ENCODE peak calls at places on chromosome 17, in eight cellular contexts. One of them, this sample, is unnamed.

GRCh38 chr17:77476498-77476897 is 335.7 kb downstream of the SEC14L1 start:
- DNase-seq in stimulated activated CD4-positive, alpha-beta T cell treated with anti-CD3 and anti-CD28 coated beads, Interleukin-2, amount 100 ng/mL, for 24 hours: no peak
- DNase-seq in uterus: no peak
- DNase-seq in HEK293T: no peak
- DNase-seq in thoracic aorta: no peak
- DNase-seq in LHCN-M2: no peak
- DNase-seq in NCI-H187 treated with DMSO at 0.1 percent for 48 hours: no peak
- DNase-seq in NCI-H1417: no peak
- DNase-seq in this sample: no peak

GRCh38 chr17:80720624-80721577 is 176.3 kb downstream of the RPTOR start:
- DNase-seq in NCI-H187 treated with DMSO at 0.1 percent for 48 hours: no peak
- DNase-seq in NCI-H1417: peak
- DNase-seq in uterus: no peak
- DNase-seq in thoracic aorta: no peak
- DNase-seq in stimulated activated CD4-positive, alpha-beta T cell treated with anti-CD3 and anti-CD28 coated beads, Interleukin-2, amount 100 ng/mL, for 24 hours: peak
- DNase-seq in LHCN-M2: no peak
- DNase-seq in HEK293T: no peak
- DNase-seq in this sample: no peak

GRCh38 chr17:49985310-49985990 is 9.6 kb downstream of the DLX3 start:
- DNase-seq in NCI-H187 treated with DMSO at 0.1 percent for 48 hours: no peak
- DNase-seq in LHCN-M2: no peak
- DNase-seq in uterus: no peak
- DNase-seq in HEK293T: no peak
- DNase-seq in NCI-H1417: no peak
- DNase-seq in stimulated activated CD4-positive, alpha-beta T cell treated with anti-CD3 and anti-CD28 coated beads, Interleukin-2, amount 100 ng/mL, for 24 hours: no peak
- DNase-seq in thoracic aorta: no peak
- DNase-seq in this sample: peak

GRCh38 chr17:1865252-1866037 is 35.6 kb downstream of the RPA1 start:
- DNase-seq in uterus: no peak
- DNase-seq in thoracic aorta: no peak
- DNase-seq in NCI-H187 treated with DMSO at 0.1 percent for 48 hours: no peak
- DNase-seq in NCI-H1417: peak
- DNase-seq in LHCN-M2: peak
- DNase-seq in stimulated activated CD4-positive, alpha-beta T cell treated with anti-CD3 and anti-CD28 coated beads, Interleukin-2, amount 100 ng/mL, for 24 hours: peak
- DNase-seq in HEK293T: peak
- DNase-seq in this sample: no peak

GRCh38 chr17:29567362-29568330 is 809 bp upstream of the ABHD15 start:
- DNase-seq in uterus: peak
- DNase-seq in NCI-H1417: peak
- DNase-seq in LHCN-M2: peak
- DNase-seq in stimulated activated CD4-positive, alpha-beta T cell treated with anti-CD3 and anti-CD28 coated beads, Interleukin-2, amount 100 ng/mL, for 24 hours: peak
- DNase-seq in thoracic aorta: no peak
- DNase-seq in NCI-H187 treated with DMSO at 0.1 percent for 48 hours: no peak
- DNase-seq in HEK293T: peak
- DNase-seq in this sample: no peak

GRCh38 chr17:69523252-69523861 is 108.9 kb downstream of the MAP2K6 start:
- DNase-seq in NCI-H1417: peak
- DNase-seq in stimulated activated CD4-positive, alpha-beta T cell treated with anti-CD3 and anti-CD28 coated beads, Interleukin-2, amount 100 ng/mL, for 24 hours: no peak
- DNase-seq in thoracic aorta: no peak
- DNase-seq in HEK293T: peak
- DNase-seq in NCI-H187 treated with DMSO at 0.1 percent for 48 hours: no peak
- DNase-seq in LHCN-M2: peak
- DNase-seq in uterus: no peak
- DNase-seq in this sample: no peak

GRCh38 chr17:7656958-7657715 is 6.4 kb downstream of the ATP1B2 start:
- DNase-seq in NCI-H1417: no peak
- DNase-seq in uterus: peak
- DNase-seq in NCI-H187 treated with DMSO at 0.1 percent for 48 hours: no peak
- DNase-seq in thoracic aorta: no peak
- DNase-seq in LHCN-M2: no peak
- DNase-seq in stimulated activated CD4-positive, alpha-beta T cell treated with anti-CD3 and anti-CD28 coated beads, Interleukin-2, amount 100 ng/mL, for 24 hours: no peak
- DNase-seq in HEK293T: peak
- DNase-seq in this sample: no peak

GRCh38 chr17:42387663-42388380 is 420 bp downstream of the STAT3 start:
- DNase-seq in thoracic aorta: no peak
- DNase-seq in LHCN-M2: peak
- DNase-seq in stimulated activated CD4-positive, alpha-beta T cell treated with anti-CD3 and anti-CD28 coated beads, Interleukin-2, amount 100 ng/mL, for 24 hours: peak
- DNase-seq in HEK293T: peak
- DNase-seq in NCI-H187 treated with DMSO at 0.1 percent for 48 hours: no peak
- DNase-seq in NCI-H1417: peak
- DNase-seq in uterus: peak
- DNase-seq in this sample: peak

GRCh38 chr17:48213797-48214196 is 106.2 kb downstream of the SNX11 start:
- DNase-seq in thoracic aorta: no peak
- DNase-seq in NCI-H187 treated with DMSO at 0.1 percent for 48 hours: peak
- DNase-seq in stimulated activated CD4-positive, alpha-beta T cell treated with anti-CD3 and anti-CD28 coated beads, Interleukin-2, amount 100 ng/mL, for 24 hours: no peak
- DNase-seq in NCI-H1417: peak
- DNase-seq in LHCN-M2: no peak
- DNase-seq in HEK293T: no peak
- DNase-seq in uterus: no peak
- DNase-seq in this sample: no peak

GRCh38 chr17:49510720-49511110 is 15.6 kb downstream of the NGFR start:
- DNase-seq in thoracic aorta: no peak
- DNase-seq in LHCN-M2: no peak
- DNase-seq in uterus: no peak
- DNase-seq in stimulated activated CD4-positive, alpha-beta T cell treated with anti-CD3 and anti-CD28 coated beads, Interleukin-2, amount 100 ng/mL, for 24 hours: no peak
- DNase-seq in HEK293T: no peak
- DNase-seq in NCI-H187 treated with DMSO at 0.1 percent for 48 hours: no peak
- DNase-seq in NCI-H1417: no peak
- DNase-seq in this sample: no peak

GRCh38 chr17:39027440-39028035 is 60.3 kb upstream of the FBXO47 start:
- DNase-seq in stimulated activated CD4-positive, alpha-beta T cell treated with anti-CD3 and anti-CD28 coated beads, Interleukin-2, amount 100 ng/mL, for 24 hours: no peak
- DNase-seq in uterus: no peak
- DNase-seq in LHCN-M2: no peak
- DNase-seq in NCI-H187 treated with DMSO at 0.1 percent for 48 hours: no peak
- DNase-seq in NCI-H1417: no peak
- DNase-seq in thoracic aorta: no peak
- DNase-seq in HEK293T: no peak
- DNase-seq in this sample: no peak

GRCh38 chr17:11047228-11047627 is 193.8 kb upstream of the SHISA6 start:
- DNase-seq in stimulated activated CD4-positive, alpha-beta T cell treated with anti-CD3 and anti-CD28 coated beads, Interleukin-2, amount 100 ng/mL, for 24 hours: no peak
- DNase-seq in NCI-H1417: no peak
- DNase-seq in uterus: no peak
- DNase-seq in NCI-H187 treated with DMSO at 0.1 percent for 48 hours: no peak
- DNase-seq in thoracic aorta: no peak
- DNase-seq in LHCN-M2: no peak
- DNase-seq in HEK293T: no peak
- DNase-seq in this sample: no peak

GRCh38 chr17:76432712-76433336 is 20.1 kb downstream of the UBE2O start:
- DNase-seq in thoracic aorta: no peak
- DNase-seq in HEK293T: no peak
- DNase-seq in NCI-H187 treated with DMSO at 0.1 percent for 48 hours: no peak
- DNase-seq in stimulated activated CD4-positive, alpha-beta T cell treated with anti-CD3 and anti-CD28 coated beads, Interleukin-2, amount 100 ng/mL, for 24 hours: no peak
- DNase-seq in NCI-H1417: no peak
- DNase-seq in uterus: no peak
- DNase-seq in LHCN-M2: no peak
- DNase-seq in this sample: no peak

GRCh38 chr17:73430165-73430680 is 118.4 kb upstream of the CDC42EP4 start:
- DNase-seq in NCI-H187 treated with DMSO at 0.1 percent for 48 hours: no peak
- DNase-seq in uterus: no peak
- DNase-seq in HEK293T: no peak
- DNase-seq in thoracic aorta: no peak
- DNase-seq in NCI-H1417: peak
- DNase-seq in stimulated activated CD4-positive, alpha-beta T cell treated with anti-CD3 and anti-CD28 coated beads, Interleukin-2, amount 100 ng/mL, for 24 hours: no peak
- DNase-seq in LHCN-M2: no peak
- DNase-seq in this sample: no peak

GRCh38 chr17:70539172-70539924 is 370.0 kb downstream of the KCNJ2 start:
- DNase-seq in NCI-H187 treated with DMSO at 0.1 percent for 48 hours: no peak
- DNase-seq in NCI-H1417: no peak
- DNase-seq in uterus: no peak
- DNase-seq in thoracic aorta: no peak
- DNase-seq in LHCN-M2: no peak
- DNase-seq in stimulated activated CD4-positive, alpha-beta T cell treated with anti-CD3 and anti-CD28 coated beads, Interleukin-2, amount 100 ng/mL, for 24 hours: no peak
- DNase-seq in HEK293T: no peak
- DNase-seq in this sample: no peak

GRCh38 chr17:5941258-5941657 is 128.9 kb upstream of the WSCD1 start:
- DNase-seq in thoracic aorta: no peak
- DNase-seq in LHCN-M2: no peak
- DNase-seq in HEK293T: no peak
- DNase-seq in NCI-H187 treated with DMSO at 0.1 percent for 48 hours: no peak
- DNase-seq in NCI-H1417: no peak
- DNase-seq in uterus: no peak
- DNase-seq in stimulated activated CD4-positive, alpha-beta T cell treated with anti-CD3 and anti-CD28 coated beads, Interleukin-2, amount 100 ng/mL, for 24 hours: no peak
- DNase-seq in this sample: no peak

GRCh38 chr17:74133726-74134125 is 69.8 kb upstream of the RPL38 start:
- DNase-seq in uterus: no peak
- DNase-seq in NCI-H1417: no peak
- DNase-seq in stimulated activated CD4-positive, alpha-beta T cell treated with anti-CD3 and anti-CD28 coated beads, Interleukin-2, amount 100 ng/mL, for 24 hours: no peak
- DNase-seq in NCI-H187 treated with DMSO at 0.1 percent for 48 hours: no peak
- DNase-seq in HEK293T: no peak
- DNase-seq in LHCN-M2: no peak
- DNase-seq in thoracic aorta: no peak
- DNase-seq in this sample: no peak

GRCh38 chr17:11238710-11239109 is 2.3 kb upstream of the SHISA6 start:
- DNase-seq in NCI-H1417: no peak
- DNase-seq in thoracic aorta: no peak
- DNase-seq in stimulated activated CD4-positive, alpha-beta T cell treated with anti-CD3 and anti-CD28 coated beads, Interleukin-2, amount 100 ng/mL, for 24 hours: no peak
- DNase-seq in LHCN-M2: no peak
- DNase-seq in uterus: no peak
- DNase-seq in NCI-H187 treated with DMSO at 0.1 percent for 48 hours: no peak
- DNase-seq in HEK293T: no peak
- DNase-seq in this sample: no peak

GRCh38 chr17:43010667-43011308 is 4.2 kb downstream of the IFI35 start:
- DNase-seq in NCI-H1417: no peak
- DNase-seq in thoracic aorta: no peak
- DNase-seq in uterus: no peak
- DNase-seq in HEK293T: no peak
- DNase-seq in stimulated activated CD4-positive, alpha-beta T cell treated with anti-CD3 and anti-CD28 coated beads, Interleukin-2, amount 100 ng/mL, for 24 hours: no peak
- DNase-seq in NCI-H187 treated with DMSO at 0.1 percent for 48 hours: no peak
- DNase-seq in LHCN-M2: no peak
- DNase-seq in this sample: no peak

GRCh38 chr17:13581925-13582324 is 19.8 kb downstream of the HS3ST3A1 start:
- DNase-seq in uterus: no peak
- DNase-seq in LHCN-M2: no peak
- DNase-seq in stimulated activated CD4-positive, alpha-beta T cell treated with anti-CD3 and anti-CD28 coated beads, Interleukin-2, amount 100 ng/mL, for 24 hours: no peak
- DNase-seq in thoracic aorta: no peak
- DNase-seq in NCI-H187 treated with DMSO at 0.1 percent for 48 hours: no peak
- DNase-seq in NCI-H1417: no peak
- DNase-seq in HEK293T: no peak
- DNase-seq in this sample: no peak

GRCh38 chr17:42337442-42337841 is 49.1 kb downstream of the STAT5A start:
- DNase-seq in thoracic aorta: no peak
- DNase-seq in NCI-H1417: no peak
- DNase-seq in stimulated activated CD4-positive, alpha-beta T cell treated with anti-CD3 and anti-CD28 coated beads, Interleukin-2, amount 100 ng/mL, for 24 hours: peak
- DNase-seq in NCI-H187 treated with DMSO at 0.1 percent for 48 hours: no peak
- DNase-seq in HEK293T: no peak
- DNase-seq in uterus: no peak
- DNase-seq in LHCN-M2: no peak
- DNase-seq in this sample: no peak

GRCh38 chr17:77826132-77826873 is 132.2 kb upstream of the TNRC6C start:
- DNase-seq in LHCN-M2: no peak
- DNase-seq in thoracic aorta: no peak
- DNase-seq in stimulated activated CD4-positive, alpha-beta T cell treated with anti-CD3 and anti-CD28 coated beads, Interleukin-2, amount 100 ng/mL, for 24 hours: no peak
- DNase-seq in NCI-H1417: no peak
- DNase-seq in NCI-H187 treated with DMSO at 0.1 percent for 48 hours: no peak
- DNase-seq in HEK293T: no peak
- DNase-seq in uterus: no peak
- DNase-seq in this sample: no peak

GRCh38 chr17:52827526-52827925 is 669.0 kb upstream of the CA10 start:
- DNase-seq in LHCN-M2: no peak
- DNase-seq in thoracic aorta: no peak
- DNase-seq in stimulated activated CD4-positive, alpha-beta T cell treated with anti-CD3 and anti-CD28 coated beads, Interleukin-2, amount 100 ng/mL, for 24 hours: no peak
- DNase-seq in uterus: no peak
- DNase-seq in NCI-H187 treated with DMSO at 0.1 percent for 48 hours: no peak
- DNase-seq in NCI-H1417: no peak
- DNase-seq in HEK293T: no peak
- DNase-seq in this sample: no peak

GRCh38 chr17:79437081-79437480 is 173.8 kb downstream of the RBFOX3 start:
- DNase-seq in uterus: no peak
- DNase-seq in NCI-H187 treated with DMSO at 0.1 percent for 48 hours: no peak
- DNase-seq in stimulated activated CD4-positive, alpha-beta T cell treated with anti-CD3 and anti-CD28 coated beads, Interleukin-2, amount 100 ng/mL, for 24 hours: no peak
- DNase-seq in LHCN-M2: no peak
- DNase-seq in NCI-H1417: no peak
- DNase-seq in HEK293T: no peak
- DNase-seq in thoracic aorta: no peak
- DNase-seq in this sample: no peak

GRCh38 chr17:64494121-64494520 is 2.7 kb downstream of the POLG2 start:
- DNase-seq in NCI-H187 treated with DMSO at 0.1 percent for 48 hours: no peak
- DNase-seq in LHCN-M2: no peak
- DNase-seq in uterus: no peak
- DNase-seq in stimulated activated CD4-positive, alpha-beta T cell treated with anti-CD3 and anti-CD28 coated beads, Interleukin-2, amount 100 ng/mL, for 24 hours: no peak
- DNase-seq in thoracic aorta: no peak
- DNase-seq in HEK293T: no peak
- DNase-seq in NCI-H1417: no peak
- DNase-seq in this sample: no peak

GRCh38 chr17:32483451-32484019 is 3.3 kb upstream of the CDK5R1 start:
- DNase-seq in HEK293T: peak
- DNase-seq in stimulated activated CD4-positive, alpha-beta T cell treated with anti-CD3 and anti-CD28 coated beads, Interleukin-2, amount 100 ng/mL, for 24 hours: no peak
- DNase-seq in LHCN-M2: peak
- DNase-seq in thoracic aorta: no peak
- DNase-seq in NCI-H1417: peak
- DNase-seq in uterus: peak
- DNase-seq in NCI-H187 treated with DMSO at 0.1 percent for 48 hours: peak
- DNase-seq in this sample: no peak

GRCh38 chr17:30443721-30444120 is 33.5 kb upstream of the GOSR1 start:
- DNase-seq in HEK293T: no peak
- DNase-seq in stimulated activated CD4-positive, alpha-beta T cell treated with anti-CD3 and anti-CD28 coated beads, Interleukin-2, amount 100 ng/mL, for 24 hours: no peak
- DNase-seq in NCI-H1417: no peak
- DNase-seq in LHCN-M2: no peak
- DNase-seq in thoracic aorta: no peak
- DNase-seq in uterus: no peak
- DNase-seq in NCI-H187 treated with DMSO at 0.1 percent for 48 hours: no peak
- DNase-seq in this sample: no peak

GRCh38 chr17:6752068-6752909 is 3.6 kb upstream of the XAF1 start:
- DNase-seq in LHCN-M2: peak
- DNase-seq in HEK293T: no peak
- DNase-seq in NCI-H187 treated with DMSO at 0.1 percent for 48 hours: no peak
- DNase-seq in stimulated activated CD4-positive, alpha-beta T cell treated with anti-CD3 and anti-CD28 coated beads, Interleukin-2, amount 100 ng/mL, for 24 hours: no peak
- DNase-seq in thoracic aorta: peak
- DNase-seq in NCI-H1417: no peak
- DNase-seq in uterus: peak
- DNase-seq in this sample: peak

GRCh38 chr17:42683407-42684031 is 1.2 kb downstream of the CNTNAP1 start:
- DNase-seq in NCI-H187 treated with DMSO at 0.1 percent for 48 hours: no peak
- DNase-seq in uterus: peak
- DNase-seq in thoracic aorta: no peak
- DNase-seq in NCI-H1417: no peak
- DNase-seq in HEK293T: no peak
- DNase-seq in LHCN-M2: no peak
- DNase-seq in stimulated activated CD4-positive, alpha-beta T cell treated with anti-CD3 and anti-CD28 coated beads, Interleukin-2, amount 100 ng/mL, for 24 hours: no peak
- DNase-seq in this sample: no peak

GRCh38 chr17:45361451-45361850 is 44.6 kb upstream of the MAP3K14 start:
- DNase-seq in NCI-H187 treated with DMSO at 0.1 percent for 48 hours: no peak
- DNase-seq in stimulated activated CD4-positive, alpha-beta T cell treated with anti-CD3 and anti-CD28 coated beads, Interleukin-2, amount 100 ng/mL, for 24 hours: no peak
- DNase-seq in thoracic aorta: no peak
- DNase-seq in NCI-H1417: no peak
- DNase-seq in HEK293T: peak
- DNase-seq in uterus: no peak
- DNase-seq in LHCN-M2: no peak
- DNase-seq in this sample: no peak

GRCh38 chr17:63222655-63223054 is 223.5 kb downstream of the CYB561 start:
- DNase-seq in NCI-H187 treated with DMSO at 0.1 percent for 48 hours: no peak
- DNase-seq in HEK293T: no peak
- DNase-seq in uterus: no peak
- DNase-seq in thoracic aorta: no peak
- DNase-seq in NCI-H1417: no peak
- DNase-seq in stimulated activated CD4-positive, alpha-beta T cell treated with anti-CD3 and anti-CD28 coated beads, Interleukin-2, amount 100 ng/mL, for 24 hours: peak
- DNase-seq in LHCN-M2: peak
- DNase-seq in this sample: no peak

GRCh38 chr17:64658931-64659330 is 3.2 kb downstream of the SMURF2 start:
- DNase-seq in uterus: no peak
- DNase-seq in NCI-H187 treated with DMSO at 0.1 percent for 48 hours: no peak
- DNase-seq in thoracic aorta: no peak
- DNase-seq in HEK293T: no peak
- DNase-seq in NCI-H1417: no peak
- DNase-seq in stimulated activated CD4-positive, alpha-beta T cell treated with anti-CD3 and anti-CD28 coated beads, Interleukin-2, amount 100 ng/mL, for 24 hours: no peak
- DNase-seq in LHCN-M2: peak
- DNase-seq in this sample: no peak

GRCh38 chr17:2847601-2848255 is 51.5 kb downstream of the RAP1GAP2 start:
- DNase-seq in thoracic aorta: no peak
- DNase-seq in HEK293T: no peak
- DNase-seq in LHCN-M2: no peak
- DNase-seq in NCI-H1417: no peak
- DNase-seq in stimulated activated CD4-positive, alpha-beta T cell treated with anti-CD3 and anti-CD28 coated beads, Interleukin-2, amount 100 ng/mL, for 24 hours: no peak
- DNase-seq in uterus: no peak
- DNase-seq in NCI-H187 treated with DMSO at 0.1 percent for 48 hours: no peak
- DNase-seq in this sample: no peak

GRCh38 chr17:36773039-36773438 is 164.2 kb upstream of the LHX1 start:
- DNase-seq in LHCN-M2: no peak
- DNase-seq in stimulated activated CD4-positive, alpha-beta T cell treated with anti-CD3 and anti-CD28 coated beads, Interleukin-2, amount 100 ng/mL, for 24 hours: no peak
- DNase-seq in uterus: no peak
- DNase-seq in NCI-H1417: peak
- DNase-seq in HEK293T: no peak
- DNase-seq in NCI-H187 treated with DMSO at 0.1 percent for 48 hours: no peak
- DNase-seq in thoracic aorta: no peak
- DNase-seq in this sample: no peak

This sample was measured in breast epithelium.